ENCODE peak calls at places on chromosomes 4 and X, in eight cellular contexts. One of them, this sample, is unnamed.

GRCh38 chr4:40322853-40323252 is 12.3 kb upstream of the CHRNA9 start:
- DNase-seq in heart left ventricle: no peak
- DNase-seq in stomach: no peak
- DNase-seq in WERI-Rb-1: no peak
- DNase-seq in BJ: peak
- DNase-seq in CD8-positive, alpha-beta T cell: no peak
- DNase-seq in left lung: no peak
- DNase-seq in heart right ventricle: no peak
- DNase-seq in this sample: no peak

GRCh38 chr4:143185253-143186107 is 763 bp downstream of the USP38 start:
- DNase-seq in heart right ventricle: peak
- DNase-seq in BJ: no peak
- DNase-seq in CD8-positive, alpha-beta T cell: no peak
- DNase-seq in stomach: no peak
- DNase-seq in heart left ventricle: no peak
- DNase-seq in WERI-Rb-1: no peak
- DNase-seq in left lung: no peak
- DNase-seq in this sample: no peak

GRCh38 chr4:26459054-26459755 is 31.1 kb downstream of the CCKAR start:
- DNase-seq in left lung: no peak
- DNase-seq in WERI-Rb-1: no peak
- DNase-seq in BJ: no peak
- DNase-seq in stomach: no peak
- DNase-seq in heart left ventricle: no peak
- DNase-seq in CD8-positive, alpha-beta T cell: no peak
- DNase-seq in heart right ventricle: no peak
- DNase-seq in this sample: no peak

GRCh38 chrX:16807548-16807947 is 21.3 kb downstream of the TXLNG start:
- DNase-seq in heart left ventricle: no peak
- DNase-seq in CD8-positive, alpha-beta T cell: no peak
- DNase-seq in stomach: no peak
- DNase-seq in heart right ventricle: no peak
- DNase-seq in left lung: no peak
- DNase-seq in BJ: no peak
- DNase-seq in WERI-Rb-1: no peak
- DNase-seq in this sample: no peak

GRCh38 chr4:12884846-12885796 is 599.0 kb downstream of the RAB28 start:
- DNase-seq in left lung: no peak
- DNase-seq in CD8-positive, alpha-beta T cell: no peak
- DNase-seq in WERI-Rb-1: peak
- DNase-seq in stomach: no peak
- DNase-seq in heart right ventricle: no peak
- DNase-seq in heart left ventricle: no peak
- DNase-seq in BJ: no peak
- DNase-seq in this sample: peak

GRCh38 chr4:73608677-73609594 is 11.3 kb downstream of the RASSF6 start:
- DNase-seq in stomach: no peak
- DNase-seq in CD8-positive, alpha-beta T cell: no peak
- DNase-seq in BJ: no peak
- DNase-seq in heart right ventricle: no peak
- DNase-seq in heart left ventricle: no peak
- DNase-seq in WERI-Rb-1: no peak
- DNase-seq in left lung: no peak
- DNase-seq in this sample: no peak

GRCh38 chr4:37685726-37686372 is 327 bp downstream of the RELL1 start:
- DNase-seq in left lung: peak
- DNase-seq in BJ: no peak
- DNase-seq in heart left ventricle: peak
- DNase-seq in CD8-positive, alpha-beta T cell: peak
- DNase-seq in heart right ventricle: no peak
- DNase-seq in stomach: peak
- DNase-seq in WERI-Rb-1: peak
- DNase-seq in this sample: no peak

GRCh38 chrX:37813570-37813969 is 33.7 kb downstream of the CYBB start:
- DNase-seq in CD8-positive, alpha-beta T cell: no peak
- DNase-seq in heart left ventricle: no peak
- DNase-seq in left lung: no peak
- DNase-seq in heart right ventricle: no peak
- DNase-seq in BJ: no peak
- DNase-seq in stomach: no peak
- DNase-seq in WERI-Rb-1: no peak
- DNase-seq in this sample: no peak

GRCh38 chrX:24167719-24168472 is 18.4 kb downstream of the ZFX start:
- DNase-seq in WERI-Rb-1: no peak
- DNase-seq in left lung: no peak
- DNase-seq in heart left ventricle: no peak
- DNase-seq in heart right ventricle: no peak
- DNase-seq in BJ: no peak
- DNase-seq in CD8-positive, alpha-beta T cell: no peak
- DNase-seq in stomach: no peak
- DNase-seq in this sample: no peak

GRCh38 chrX:25105251-25105650 is 89.5 kb upstream of the ARX start:
- DNase-seq in left lung: no peak
- DNase-seq in WERI-Rb-1: no peak
- DNase-seq in heart right ventricle: no peak
- DNase-seq in CD8-positive, alpha-beta T cell: no peak
- DNase-seq in stomach: no peak
- DNase-seq in BJ: no peak
- DNase-seq in heart left ventricle: no peak
- DNase-seq in this sample: no peak

GRCh38 chrX:136941396-136942337 is 61.1 kb upstream of the RBMX start:
- DNase-seq in left lung: no peak
- DNase-seq in heart right ventricle: no peak
- DNase-seq in CD8-positive, alpha-beta T cell: no peak
- DNase-seq in BJ: no peak
- DNase-seq in heart left ventricle: no peak
- DNase-seq in WERI-Rb-1: no peak
- DNase-seq in stomach: no peak
- DNase-seq in this sample: no peak

GRCh38 chrX:149641832-149642231 is 10.2 kb upstream of the TMEM185A start:
- DNase-seq in heart right ventricle: no peak
- DNase-seq in BJ: no peak
- DNase-seq in heart left ventricle: no peak
- DNase-seq in CD8-positive, alpha-beta T cell: no peak
- DNase-seq in stomach: no peak
- DNase-seq in WERI-Rb-1: no peak
- DNase-seq in left lung: no peak
- DNase-seq in this sample: no peak

GRCh38 chr4:174460684-174461083 is 61.6 kb downstream of the HPGD start:
- DNase-seq in heart left ventricle: no peak
- DNase-seq in left lung: no peak
- DNase-seq in stomach: no peak
- DNase-seq in BJ: no peak
- DNase-seq in heart right ventricle: no peak
- DNase-seq in WERI-Rb-1: no peak
- DNase-seq in CD8-positive, alpha-beta T cell: no peak
- DNase-seq in this sample: no peak

GRCh38 chr4:156875697-156876096 is 95.9 kb downstream of the PDGFC start:
- DNase-seq in stomach: no peak
- DNase-seq in BJ: no peak
- DNase-seq in WERI-Rb-1: no peak
- DNase-seq in CD8-positive, alpha-beta T cell: no peak
- DNase-seq in heart right ventricle: no peak
- DNase-seq in left lung: no peak
- DNase-seq in heart left ventricle: no peak
- DNase-seq in this sample: no peak

GRCh38 chr4:23970193-23970850 is 80.5 kb upstream of the PPARGC1A start:
- DNase-seq in heart right ventricle: no peak
- DNase-seq in stomach: no peak
- DNase-seq in left lung: no peak
- DNase-seq in BJ: no peak
- DNase-seq in CD8-positive, alpha-beta T cell: no peak
- DNase-seq in heart left ventricle: no peak
- DNase-seq in WERI-Rb-1: no peak
- DNase-seq in this sample: no peak

GRCh38 chrX:104315555-104315954 is 60.8 kb upstream of the ESX1 start:
- DNase-seq in heart right ventricle: no peak
- DNase-seq in BJ: no peak
- DNase-seq in stomach: no peak
- DNase-seq in WERI-Rb-1: no peak
- DNase-seq in CD8-positive, alpha-beta T cell: no peak
- DNase-seq in heart left ventricle: no peak
- DNase-seq in left lung: no peak
- DNase-seq in this sample: no peak

GRCh38 chrX:110671068-110671803 is 124.4 kb downstream of the CHRDL1 start:
- DNase-seq in BJ: no peak
- DNase-seq in WERI-Rb-1: no peak
- DNase-seq in left lung: no peak
- DNase-seq in heart right ventricle: no peak
- DNase-seq in stomach: no peak
- DNase-seq in heart left ventricle: no peak
- DNase-seq in CD8-positive, alpha-beta T cell: no peak
- DNase-seq in this sample: no peak

GRCh38 chrX:108169768-108170167 is 78.2 kb downstream of the ATG4A start:
- DNase-seq in left lung: no peak
- DNase-seq in CD8-positive, alpha-beta T cell: no peak
- DNase-seq in BJ: no peak
- DNase-seq in stomach: no peak
- DNase-seq in heart left ventricle: no peak
- DNase-seq in heart right ventricle: no peak
- DNase-seq in WERI-Rb-1: no peak
- DNase-seq in this sample: no peak

DNA sequence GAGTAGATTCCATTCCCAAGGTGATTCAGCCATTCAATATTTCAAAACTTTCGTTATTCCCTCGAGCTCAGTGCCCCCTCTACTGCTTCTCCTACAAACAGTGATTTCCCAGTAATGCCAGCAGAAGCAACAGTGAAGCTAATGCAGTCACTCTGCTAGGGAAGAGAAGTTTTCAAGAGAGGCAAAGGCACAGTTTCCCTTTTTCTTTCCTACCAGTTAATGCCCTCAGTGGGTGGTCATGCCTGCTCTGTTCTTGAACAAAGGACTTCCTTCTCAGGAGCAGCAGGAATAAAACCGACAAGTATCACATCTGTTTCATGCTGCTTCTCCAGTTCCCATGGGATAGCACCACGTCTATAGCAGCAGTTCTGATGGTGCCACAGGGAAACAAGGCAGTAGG is 317.2 kb downstream of the TENM3 start:
- DNase-seq in WERI-Rb-1: no peak
- DNase-seq in stomach: no peak
- DNase-seq in CD8-positive, alpha-beta T cell: no peak
- DNase-seq in heart right ventricle: no peak
- DNase-seq in left lung: no peak
- DNase-seq in heart left ventricle: no peak
- DNase-seq in BJ: no peak
- DNase-seq in this sample: peak
- TF ChIP-seq CTCF in WERI-Rb-1: no peak
- TF ChIP-seq CTCF in stomach: no peak
- TF ChIP-seq CTCF in CD8-positive, alpha-beta T cell: no peak
- TF ChIP-seq CTCF in heart right ventricle: no peak
- TF ChIP-seq CTCF in left lung: no peak
- TF ChIP-seq CTCF in heart left ventricle: no peak
- TF ChIP-seq CTCF in BJ: no peak
- TF ChIP-seq CTCF in this sample: no peak

GRCh38 chr4:77040856-77041576 is 34.8 kb downstream of the CCNI start:
- DNase-seq in WERI-Rb-1: no peak
- DNase-seq in BJ: no peak
- DNase-seq in stomach: no peak
- DNase-seq in heart right ventricle: no peak
- DNase-seq in heart left ventricle: no peak
- DNase-seq in CD8-positive, alpha-beta T cell: no peak
- DNase-seq in left lung: no peak
- DNase-seq in this sample: no peak

GRCh38 chr4:77047037-77047436 is 28.8 kb downstream of the CCNI start:
- DNase-seq in CD8-positive, alpha-beta T cell: no peak
- DNase-seq in heart left ventricle: no peak
- DNase-seq in BJ: no peak
- DNase-seq in stomach: no peak
- DNase-seq in WERI-Rb-1: no peak
- DNase-seq in left lung: no peak
- DNase-seq in heart right ventricle: no peak
- DNase-seq in this sample: no peak

GRCh38 chr4:77043507-77044131 is 32.2 kb downstream of the CCNI start:
- DNase-seq in BJ: peak
- DNase-seq in CD8-positive, alpha-beta T cell: no peak
- DNase-seq in stomach: no peak
- DNase-seq in heart left ventricle: no peak
- DNase-seq in left lung: no peak
- DNase-seq in WERI-Rb-1: no peak
- DNase-seq in heart right ventricle: no peak
- DNase-seq in this sample: no peak

GRCh38 chr4:77044458-77045124 is 31.2 kb downstream of the CCNI start:
- DNase-seq in heart left ventricle: no peak
- DNase-seq in CD8-positive, alpha-beta T cell: no peak
- DNase-seq in WERI-Rb-1: no peak
- DNase-seq in stomach: no peak
- DNase-seq in BJ: no peak
- DNase-seq in left lung: no peak
- DNase-seq in heart right ventricle: no peak
- DNase-seq in this sample: no peak

GRCh38 chr4:77045490-77045889 is 30.3 kb downstream of the CCNI start:
- DNase-seq in left lung: no peak
- DNase-seq in heart left ventricle: no peak
- DNase-seq in CD8-positive, alpha-beta T cell: no peak
- DNase-seq in WERI-Rb-1: no peak
- DNase-seq in heart right ventricle: no peak
- DNase-seq in BJ: no peak
- DNase-seq in stomach: no peak
- DNase-seq in this sample: no peak
- TF ChIP-seq CTCF in left lung: no peak
- TF ChIP-seq CTCF in heart left ventricle: no peak
- TF ChIP-seq CTCF in CD8-positive, alpha-beta T cell: no peak
- TF ChIP-seq CTCF in WERI-Rb-1: no peak
- TF ChIP-seq CTCF in heart right ventricle: no peak
- TF ChIP-seq CTCF in BJ: peak
- TF ChIP-seq CTCF in stomach: no peak
- TF ChIP-seq CTCF in this sample: peak

GRCh38 chrX:114619874-114620273 is 36.0 kb downstream of the HTR2C start:
- DNase-seq in left lung: no peak
- DNase-seq in heart right ventricle: no peak
- DNase-seq in heart left ventricle: no peak
- DNase-seq in BJ: no peak
- DNase-seq in stomach: no peak
- DNase-seq in CD8-positive, alpha-beta T cell: no peak
- DNase-seq in WERI-Rb-1: no peak
- DNase-seq in this sample: peak
- TF ChIP-seq CTCF in left lung: peak
- TF ChIP-seq CTCF in heart right ventricle: peak
- TF ChIP-seq CTCF in heart left ventricle: no peak
- TF ChIP-seq CTCF in BJ: peak
- TF ChIP-seq CTCF in stomach: peak
- TF ChIP-seq CTCF in CD8-positive, alpha-beta T cell: no peak
- TF ChIP-seq CTCF in WERI-Rb-1: peak
- TF ChIP-seq CTCF in this sample: peak

DNA sequence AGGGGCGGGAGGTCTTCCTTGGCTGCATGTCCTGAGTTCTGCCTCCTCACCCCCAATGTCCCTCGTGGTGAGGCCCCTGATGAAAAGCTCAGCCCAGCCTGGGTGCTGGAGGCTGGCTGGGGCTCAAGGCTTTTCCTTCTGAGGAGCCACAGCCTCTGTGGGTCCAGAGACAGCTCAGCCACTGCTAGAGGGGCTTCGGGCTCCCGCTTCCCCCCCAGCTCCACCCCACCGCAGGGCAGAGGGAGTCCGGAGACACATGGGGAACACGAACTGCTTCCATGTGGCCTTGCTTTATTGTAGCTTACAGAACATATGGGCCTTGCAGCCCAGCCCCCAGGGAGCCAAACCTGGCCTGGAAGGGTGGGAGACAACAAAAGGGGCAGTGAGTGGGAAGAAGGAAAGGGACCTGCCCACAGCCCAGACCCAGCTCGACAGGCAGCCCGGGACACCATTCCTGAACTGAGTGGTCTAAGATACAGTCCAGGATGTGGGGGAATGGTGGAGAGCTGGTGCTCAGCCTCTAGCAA is 89.9 kb upstream of the NKX1-1 start:
- DNase-seq in BJ: no peak
- DNase-seq in stomach: no peak
- DNase-seq in CD8-positive, alpha-beta T cell: no peak
- DNase-seq in left lung: peak
- DNase-seq in WERI-Rb-1: no peak
- DNase-seq in heart left ventricle: no peak
- DNase-seq in heart right ventricle: no peak
- DNase-seq in this sample: no peak
- TF ChIP-seq CTCF in BJ: no peak
- TF ChIP-seq CTCF in stomach: no peak
- TF ChIP-seq CTCF in CD8-positive, alpha-beta T cell: no peak
- TF ChIP-seq CTCF in left lung: no peak
- TF ChIP-seq CTCF in WERI-Rb-1: no peak
- TF ChIP-seq CTCF in heart left ventricle: no peak
- TF ChIP-seq CTCF in heart right ventricle: no peak
- TF ChIP-seq CTCF in this sample: no peak

This sample was measured in nephron progenitor cell.